ENCODE peak calls at places on chromosome 2, in six cellular contexts. E is neuronal stem cell, Z is K562, Y is tibial nerve, T is spleen, F is PC-3. B is an unnamed sample. For H3K36me3, the result is how much of the 10 kb centered on the place peaks cover.

GRCh38 chr2:101710690-101711318 is 13.3 kb downstream of the MAP4K4 start:
- DNase-seq in E (no peak), Z (no peak), Y (no peak), T (no peak), F (peak), B (peak)

GRCh38 chr2:1891147-1891546 is 146.8 kb upstream of the PXDN start:
- DNase-seq in E (no peak), Z (no peak), Y (no peak), T (no peak), F (no peak), B (no peak)

GRCh38 chr2:181949047-181949446 is 36.6 kb upstream of the PPP1R1C start:
- DNase-seq in E (no peak), Z (no peak), Y (no peak), T (no peak), F (peak), B (peak)

GRCh38 chr2:18637196-18637595 is 47.8 kb upstream of the NT5C1B start:
- DNase-seq in E (no peak), Z (no peak), Y (no peak), T (no peak), F (no peak), B (no peak)

GRCh38 chr2:106127282-106127771 is 66.8 kb downstream of the UXS1 start:
- DNase-seq in E (no peak), Z (no peak), Y (no peak), T (no peak), F (no peak), B (peak)

GRCh38 chr2:203533696-203534471 is 1.2 kb downstream of the RAPH1 start:
- DNase-seq in E (peak), Z (no peak), Y (no peak), T (no peak), F (peak), B (peak)

GRCh38 chr2:39623916-39624315 is 41.8 kb upstream of the TMEM178A start:
- DNase-seq in E (no peak), Z (no peak), Y (no peak), T (no peak), F (no peak), B (no peak)

GRCh38 chr2:235043762-235044500 is 92.1 kb downstream of the SH3BP4 start:
- DNase-seq in E (no peak), Z (no peak), Y (no peak), T (peak), F (no peak), B (no peak)

GRCh38 chr2:197615033-197615652 is 60.2 kb downstream of the RFTN2 start:
- DNase-seq in E (no peak), Z (no peak), Y (no peak), T (no peak), F (peak), B (no peak)

GRCh38 chr2:225002039-225002655 is 40.1 kb downstream of the DOCK10 start:
- DNase-seq in E (peak), Z (peak), Y (peak), T (no peak), F (peak), B (peak)

GRCh38 chr2:20156826-20157605 is 67.9 kb downstream of the SDC1 start:
- DNase-seq in E (no peak), Z (no peak), Y (no peak), T (no peak), F (no peak), B (no peak)

GRCh38 chr2:118565301-118565700 is 282.1 kb downstream of the EN1 start:
- DNase-seq in E (no peak), Z (no peak), Y (no peak), T (no peak), F (no peak), B (no peak)

GRCh38 chr2:156466739-156467405 is 30.7 kb downstream of the GPD2 start:
- DNase-seq in E (no peak), Z (no peak), Y (peak), T (no peak), F (peak), B (peak)

GRCh38 chr2:150480241-150480640 is 7.2 kb downstream of the RND3 start:
- DNase-seq in E (no peak), Z (no peak), Y (no peak), T (no peak), F (peak), B (peak)

GRCh38 chr2:71787476-71788185 is 334.3 kb downstream of the DYSF start:
- DNase-seq in E (no peak), Z (no peak), Y (no peak), T (peak), F (no peak), B (no peak)

GRCh38 chr2:119290859-119291587 is 67.4 kb downstream of the STEAP3 start:
- DNase-seq in E (peak), Z (peak), Y (no peak), T (no peak), F (peak), B (peak)

GRCh38 chr2:239028253-239028619 is 180.4 kb downstream of the TWIST2 start:
- DNase-seq in E (no peak), Z (no peak), Y (no peak), T (no peak), F (no peak), B (peak)

GRCh38 chr2:169509230-169509917 is at the start of gene KLHL41:
- DNase-seq in E (no peak), Z (no peak), Y (no peak), T (no peak), F (peak), B (peak)

GRCh38 chr2:46701152-46701551 is 214.5 kb downstream of the MCFD2 start:
- DNase-seq in E (no peak), Z (no peak), Y (no peak), T (no peak), F (peak), B (peak)

GRCh38 chr2:174350018-174350417 is 15.3 kb downstream of the SP9 start:
- DNase-seq in E (no peak), Z (no peak), Y (no peak), T (no peak), F (peak), B (peak)

GRCh38 chr2:71462641-71463341 is 9.4 kb downstream of the DYSF start:
- DNase-seq in E (no peak), Z (no peak), Y (no peak), T (no peak), F (no peak), B (no peak)

GRCh38 chr2:134460583-134460998 is 206.7 kb downstream of the MGAT5 start:
- DNase-seq in E (peak), Z (peak), Y (no peak), T (peak), F (peak), B (peak)

GRCh38 chr2:16471031-16471430 is 194.6 kb downstream of the CYRIA start:
- DNase-seq in E (no peak), Z (no peak), Y (no peak), T (no peak), F (no peak), B (no peak)

GRCh38 chr2:227643990-227644551 is 22.5 kb upstream of the SCYGR5 start:
- DNase-seq in E (peak), Z (no peak), Y (no peak), T (no peak), F (no peak), B (no peak)

GRCh38 chr2:54499666-54500065 is 43.5 kb downstream of the SPTBN1 start:
- DNase-seq in E (no peak), Z (no peak), Y (peak), T (no peak), F (no peak), B (no peak)

GRCh38 chr2:217064234-217065103 is 204.6 kb upstream of the TNP1 start:
- DNase-seq in E (peak), Z (no peak), Y (peak), T (no peak), F (no peak), B (peak)

GRCh38 chr2:70050631-70051425 is 36.4 kb upstream of the PCBP1 start:
- DNase-seq in E (no peak), Z (no peak), Y (no peak), T (no peak), F (no peak), B (no peak)

GRCh38 chr2:149817206-149817605 is 229.6 kb upstream of the MMADHC start:
- DNase-seq in E (no peak), Z (no peak), Y (no peak), T (no peak), F (no peak), B (peak)

GRCh38 chr2:142190805-142191204 is 60.0 kb upstream of the LRP1B start:
- DNase-seq in E (no peak), Z (no peak), Y (no peak), T (no peak), F (peak), B (peak)

GRCh38 chr2:229475753-229476152 is 204.7 kb upstream of the PID1 start:
- DNase-seq in E (no peak), Z (no peak), Y (no peak), T (no peak), F (peak), B (no peak)

GRCh38 chr2:28327963-28328922 is 64.4 kb upstream of the FOSL2 start:
- DNase-seq in E (no peak), Z (no peak), Y (no peak), T (no peak), F (no peak), B (peak)

GRCh38 chr2:11370377-11371098 is 26.1 kb upstream of the ROCK2 start:
- DNase-seq in E (no peak), Z (no peak), Y (no peak), T (no peak), F (peak), B (peak)

GRCh38 chr2:26590439-26590838 is 50.7 kb downstream of the CIB4 start:
- DNase-seq in E (no peak), Z (no peak), Y (no peak), T (peak), F (no peak), B (no peak)

GRCh38 chr2:621303-622099 is 55.7 kb downstream of the TMEM18 start:
- DNase-seq in E (no peak), Z (no peak), Y (peak), T (no peak), F (no peak), B (no peak)

GRCh38 chr2:200453142-200453852 is 56.6 kb downstream of the KCTD18 start:
- DNase-seq in E (no peak), Z (no peak), Y (no peak), T (no peak), F (no peak), B (no peak)

DNA sequence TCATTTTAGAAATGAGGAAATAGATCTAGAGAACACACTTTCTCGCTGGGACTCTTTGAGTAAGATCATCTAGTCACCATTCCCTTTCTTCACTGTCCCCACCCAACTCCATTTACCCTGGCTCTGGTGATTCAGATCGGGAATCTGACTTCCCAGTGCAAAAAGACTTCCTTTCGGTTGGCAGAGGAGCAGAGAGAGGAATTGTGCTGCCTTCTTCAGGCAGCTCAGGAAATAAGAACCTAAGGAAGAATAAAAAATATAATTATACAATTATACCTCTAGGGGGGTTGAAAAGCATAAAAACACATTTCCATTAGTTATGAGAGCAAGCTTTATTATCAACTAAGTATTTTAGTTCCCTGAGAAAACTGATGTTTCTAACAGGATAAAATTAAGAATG is 9.3 kb upstream of the MPP4 start:
- DNase-seq in E (no peak), Z (no peak), Y (no peak), T (no peak), F (peak), B (peak)
- H3K36me3 ChIP-seq in E (under half), Z (under half), Y (half or more), T (under half), F (under half), B (half or more)

GRCh38 chr2:222610746-222611145 is 45.1 kb downstream of the FARSB start:
- DNase-seq in E (no peak), Z (no peak), Y (no peak), T (no peak), F (no peak), B (peak)
- H3K36me3 ChIP-seq in E (under half), Z (half or more), Y (under half), T (half or more), F (half or more), B (under half)

GRCh38 chr2:100407600-100407999 is 9.9 kb downstream of the CHST10 start:
- DNase-seq in E (no peak), Z (no peak), Y (no peak), T (no peak), F (no peak), B (no peak)

GRCh38 chr2:100406120-100406508 is 11.4 kb downstream of the CHST10 start:
- DNase-seq in E (no peak), Z (no peak), Y (no peak), T (no peak), F (no peak), B (no peak)

GRCh38 chr2:100407108-100407507 is 10.4 kb downstream of the CHST10 start:
- DNase-seq in E (no peak), Z (no peak), Y (no peak), T (no peak), F (no peak), B (no peak)

GRCh38 chr2:100403722-100404121 is 13.7 kb downstream of the CHST10 start:
- DNase-seq in E (no peak), Z (no peak), Y (no peak), T (no peak), F (no peak), B (no peak)

GRCh38 chr2:100405403-100406119 is 11.9 kb downstream of the CHST10 start:
- DNase-seq in E (no peak), Z (no peak), Y (no peak), T (no peak), F (no peak), B (no peak)
- H3K36me3 ChIP-seq in E (under half), Z (half or more), Y (half or more), T (under half), F (under half), B (under half)

GRCh38 chr2:60794271-60794863 is 38.3 kb downstream of the PAPOLG start:
- DNase-seq in E (no peak), Z (peak), Y (no peak), T (no peak), F (peak), B (peak)
- H3K36me3 ChIP-seq in E (under half), Z (half or more), Y (half or more), T (half or more), F (under half), B (half or more)

B was measured in GM23248.